ENCODE peak calls at places on chromosomes 3 and 15, in six cellular contexts. M is NT2/D1, Q is neural progenitor cell, U is fibroblast of lung, S is kidney, K is PC-3. D is an unnamed sample. For H3K9me3 and H3K4me1, the result is how much of the 10 kb centered on the place peaks cover.

GRCh38 chr15:91911878-91912277 is 58.4 kb downstream of the SLCO3A1 start:
- DNase-seq in Q (no peak), K (no peak), S (no peak), U (no peak), M (no peak), D (no peak)

GRCh38 chr3:71537211-71537611 is 46.3 kb downstream of the FOXP1 start:
- DNase-seq in S (no peak), U (peak), M (no peak), Q (no peak), K (peak), D (no peak)

GRCh38 chr3:144645300-144645699 is 673.7 kb downstream of the DIPK2A start:
- DNase-seq in Q (peak), M (peak), U (no peak), S (no peak), K (no peak), D (no peak)

GRCh38 chr15:34336333-34336732 is 1.2 kb downstream of the SLC12A6 start:
- DNase-seq in U (no peak), Q (no peak), M (no peak), K (no peak), S (no peak), D (no peak)

GRCh38 chr3:32877598-32877997 is 59.8 kb downstream of the TRIM71 start:
- DNase-seq in K (no peak), Q (no peak), M (no peak), S (no peak), U (no peak), D (no peak)

GRCh38 chr3:193962986-193963683 is 172.8 kb upstream of the HES1 start:
- DNase-seq in K (peak), U (no peak), S (no peak), Q (no peak), M (no peak), D (no peak)

GRCh38 chr3:58336135-58336882 is 3.6 kb downstream of the PXK start:
- DNase-seq in K (peak), M (no peak), Q (no peak), U (peak), S (no peak), D (no peak)

GRCh38 chr3:101675709-101676218 is 1.2 kb downstream of the ZBTB11 start:
- DNase-seq in K (peak), Q (no peak), U (no peak), M (no peak), S (peak), D (peak)

GRCh38 chr3:163019260-163019659 is 1522.7 kb downstream of the OTOL1 start:
- DNase-seq in Q (no peak), U (no peak), K (no peak), M (no peak), S (no peak), D (no peak)

GRCh38 chr3:134252766-134253165 is 2.1 kb upstream of the RYK start:
- DNase-seq in U (no peak), Q (no peak), K (no peak), M (no peak), S (no peak), D (no peak)

GRCh38 chr3:169812844-169813677 is at the start of the genes LRRC34 and LRRIQ4:
- DNase-seq in S (peak), K (peak), M (peak), Q (peak), U (peak), D (peak)

GRCh38 chr3:133934073-133934970 is 38.6 kb upstream of the RAB6B start:
- DNase-seq in M (no peak), U (no peak), S (no peak), K (no peak), Q (no peak), D (peak)

GRCh38 chr3:12476238-12476897 is 7.9 kb upstream of the TSEN2 start:
- DNase-seq in U (peak), S (no peak), K (peak), Q (no peak), M (no peak), D (no peak)

GRCh38 chr15:82849556-82850241 is 40.3 kb downstream of the WHAMM start:
- DNase-seq in K (peak), U (peak), Q (peak), M (peak), S (peak), D (peak)

GRCh38 chr3:41600616-41601015 is 361.3 kb downstream of the ULK4 start:
- DNase-seq in Q (no peak), U (no peak), S (no peak), K (no peak), M (no peak), D (no peak)

GRCh38 chr15:76380249-76380648 is 43.7 kb downstream of the ISL2 start:
- DNase-seq in M (no peak), K (no peak), Q (no peak), S (no peak), U (no peak), D (no peak)

GRCh38 chr15:50248994-50249586 is 16.4 kb downstream of the HDC start:
- DNase-seq in K (no peak), S (no peak), Q (no peak), M (no peak), U (peak), D (no peak)

GRCh38 chr3:4897765-4898453 is 81.3 kb upstream of the BHLHE40 start:
- DNase-seq in M (no peak), S (no peak), K (no peak), U (peak), Q (no peak), D (no peak)

GRCh38 chr3:156657862-156658731 is 16.3 kb upstream of the TIPARP start:
- DNase-seq in Q (no peak), M (no peak), U (no peak), S (no peak), K (no peak), D (peak)

GRCh38 chr3:69822501-69822900 is 83.2 kb downstream of the MITF start:
- DNase-seq in S (no peak), K (no peak), M (no peak), Q (no peak), U (no peak), D (no peak)

GRCh38 chr15:63560741-63561448 is 36.3 kb upstream of the FBXL22 start:
- DNase-seq in S (no peak), U (no peak), M (no peak), K (no peak), Q (peak), D (no peak)

GRCh38 chr3:49803464-49804140 is 541 bp downstream of the INKA1 start:
- DNase-seq in K (no peak), U (peak), Q (peak), M (no peak), S (peak), D (no peak)

GRCh38 chr3:185152433-185153169 is at the start of gene C3orf70:
- DNase-seq in S (peak), K (peak), U (peak), Q (peak), M (peak), D (peak)

GRCh38 chr15:41499109-41499851 is 5.6 kb downstream of the ITPKA start:
- DNase-seq in M (no peak), U (no peak), K (no peak), S (no peak), Q (no peak), D (no peak)

GRCh38 chr3:197368330-197368729 is 69.9 kb upstream of the DLG1 start:
- DNase-seq in S (no peak), U (no peak), M (peak), Q (peak), K (no peak), D (no peak)

GRCh38 chr3:147355104-147355854 is 51.1 kb downstream of the ZIC4 start:
- DNase-seq in M (no peak), S (no peak), U (no peak), Q (peak), K (no peak), D (no peak)

GRCh38 chr3:49119439-49119838 is 1.2 kb downstream of the USP19 start:
- DNase-seq in Q (no peak), M (no peak), U (no peak), S (no peak), K (peak), D (no peak)

GRCh38 chr15:98403569-98403968 is 244.8 kb upstream of the IGF1R start:
- DNase-seq in M (no peak), U (no peak), K (no peak), S (no peak), Q (no peak), D (no peak)

GRCh38 chr3:51637144-51637940 is 33.7 kb upstream of the TEX264 start:
- DNase-seq in Q (no peak), K (peak), S (no peak), M (no peak), U (no peak), D (no peak)
- H3K9ac ChIP-seq in Q (no peak), K (no peak), S (no peak), M (no peak), U (no peak), D (no peak)

GRCh38 chr3:35383719-35384555 is 255.4 kb upstream of the ARPP21 start:
- DNase-seq in Q (peak), S (no peak), M (no peak), K (peak), U (no peak), D (no peak)
- H3K9me3 ChIP-seq in Q (under half), S (under half), M (under half), K (under half), U (under half), D (under half)

GRCh38 chr3:104632521-104632920 is 734.2 kb upstream of the ALCAM start:
- DNase-seq in U (no peak), K (no peak), M (no peak), S (no peak), Q (no peak), D (no peak)

GRCh38 chr3:104631254-104631653 is 735.5 kb upstream of the ALCAM start:
- DNase-seq in Q (no peak), S (peak), K (no peak), M (no peak), U (no peak), D (no peak)

GRCh38 chr3:104632947-104633346 is 733.8 kb upstream of the ALCAM start:
- DNase-seq in K (peak), M (no peak), U (no peak), S (no peak), Q (no peak), D (no peak)

DNA sequence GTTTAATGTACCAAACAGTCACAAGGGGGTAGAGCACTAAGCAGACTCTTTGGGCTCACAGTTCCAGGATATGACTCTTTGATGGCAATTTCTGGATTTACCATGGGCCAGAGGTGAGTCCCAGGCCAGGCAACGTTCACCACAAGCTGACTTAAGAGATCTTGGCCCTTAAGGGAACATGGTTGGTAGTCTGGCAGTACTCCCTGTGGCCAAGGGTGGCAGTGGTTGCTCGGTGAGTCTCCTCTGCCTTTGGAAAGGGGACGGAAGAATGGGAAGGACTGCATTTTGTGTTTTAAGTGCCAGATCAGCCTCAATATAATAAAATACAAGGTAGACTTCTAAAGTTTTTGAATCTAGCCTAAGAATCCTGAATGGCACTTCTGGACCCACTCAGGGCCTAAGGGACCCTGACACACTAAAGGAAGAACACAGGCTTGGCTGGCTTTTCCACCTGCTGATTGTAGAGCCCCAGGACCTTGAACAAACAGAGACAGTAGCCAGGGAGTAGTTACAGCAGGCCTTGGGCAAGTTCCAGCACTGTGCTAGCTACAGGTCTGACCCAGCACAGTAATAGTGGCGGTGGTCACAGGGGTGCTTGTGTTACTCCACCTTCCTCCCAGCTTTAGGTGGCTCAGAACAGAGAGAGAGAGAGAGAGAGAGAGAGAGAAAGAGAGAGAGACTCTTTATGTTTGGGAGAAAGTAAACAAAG is 730.7 kb upstream of the ALCAM start:
- DNase-seq in M (no peak), U (no peak), K (peak), Q (no peak), S (no peak), D (no peak)
- H3K4me1 ChIP-seq in M (under half), U (under half), K (under half), Q (under half), S (under half), D (under half)

GRCh38 chr3:180548050-180548449 is 53.9 kb upstream of the TTC14 start:
- DNase-seq in Q (no peak), U (no peak), S (no peak), K (peak), M (no peak), D (no peak)
- H3K9ac ChIP-seq in Q (no peak), U (no peak), S (no peak), K (no peak), M (no peak), D (no peak)

D was measured in colonic mucosa.